ENCODE peak calls at places on chromosomes 6 and 20, in eight cellular contexts. Y is SK-N-SH treated with all-trans-retinoic acid at 6 μM for 48 hours, O is WTC11, U is aorta, D is T-cell, L is omental fat pad, H is IMR-90, M is esophagus mucosa. V is an unnamed sample.

GRCh38 chr20:35991142-35991771 is 22.9 kb downstream of the CNBD2 start:
- ATAC-seq in Y (peak; percentile 71), U (no peak), H (peak; percentile 49), O (no peak), L (no peak), D (no peak), M (peak; percentile 61), V (no peak)

GRCh38 chr6:90534337-90535025 is 52.4 kb downstream of the MAP3K7 start:
- ATAC-seq in L (no peak), H (no peak), U (no peak), Y (no peak), D (no peak), M (no peak), O (no peak), V (no peak)

GRCh38 chr6:118307581-118307980 is 240.5 kb upstream of the PLN start:
- ATAC-seq in H (no peak), L (no peak), D (no peak), Y (no peak), U (peak; percentile 72), O (no peak), M (no peak), V (no peak)

GRCh38 chr6:20402181-20403079 is 751 bp downstream of the E2F3 start:
- ATAC-seq in H (peak; percentile 15), L (no peak), M (peak; percentile 6), O (no peak), U (peak; percentile 8), D (no peak), Y (peak; percentile 0), V (no peak)

GRCh38 chr6:145761584-145761983 is 26.3 kb upstream of the EPM2A start:
- ATAC-seq in O (no peak), H (no peak), L (no peak), U (no peak), Y (no peak), M (no peak), D (no peak), V (no peak)

GRCh38 chr6:35487653-35488516 is 9.0 kb downstream of the TEAD3 start:
- ATAC-seq in O (no peak), M (peak; percentile 32), D (no peak), U (no peak), Y (peak; percentile 36), L (peak; percentile 18), H (peak; percentile 1), V (peak; percentile 29)

GRCh38 chr6:87968435-87969278 is 79.0 kb upstream of the SPACA1 start:
- ATAC-seq in L (no peak), H (peak; percentile 84), O (peak; percentile 84), D (peak; percentile 57), U (no peak), M (no peak), Y (peak; percentile 89), V (no peak)

GRCh38 chr6:44377971-44378370 is 9.5 kb upstream of the CDC5L start:
- ATAC-seq in L (no peak), H (no peak), O (no peak), D (no peak), M (no peak), U (no peak), Y (no peak), V (no peak)

GRCh38 chr6:113879186-113880096 is 22.3 kb downstream of the MARCKS start:
- ATAC-seq in U (peak; percentile 89), H (peak; percentile 96), M (peak; percentile 98), L (peak; percentile 95), D (peak; percentile 59), O (peak; percentile 100), Y (peak; percentile 99), V (peak; percentile 92)

GRCh38 chr6:76166297-76166696 is 93.8 kb upstream of the IMPG1 start:
- ATAC-seq in Y (no peak), H (no peak), M (no peak), D (no peak), U (no peak), L (no peak), O (peak; percentile 18), V (no peak)

GRCh38 chr20:38633577-38634093 is 32.0 kb downstream of the ARHGAP40 start:
- ATAC-seq in O (peak; percentile 91), L (no peak), D (peak; percentile 77), M (peak; percentile 77), U (no peak), H (peak; percentile 99), Y (peak; percentile 95), V (peak; percentile 41)

GRCh38 chr6:111804627-111805235 is 68.5 kb downstream of the FYN start:
- ATAC-seq in U (peak; percentile 71), Y (peak; percentile 22), M (peak; percentile 44), O (no peak), D (peak; percentile 73), H (no peak), L (peak; percentile 53), V (peak; percentile 55)

GRCh38 chr6:67129780-67130179 is 1422.8 kb upstream of the EYS start:
- ATAC-seq in Y (no peak), U (no peak), D (no peak), H (no peak), M (no peak), L (no peak), O (no peak), V (no peak)